ENCODE peak calls at places on chromosome 6, in five cellular contexts. S, A, Q, B and D are unnamed samples.

GRCh38 chr6:125868252-125868651 is 77.5 kb downstream of the NCOA7 start:
- DNase-seq in B (no peak), A (no peak), S (no peak), Q (peak), D (peak)

GRCh38 chr6:24680582-24680981 is 13.7 kb downstream of the ACOT13 start:
- DNase-seq in S (no peak), B (no peak), Q (no peak), A (no peak), D (no peak)

GRCh38 chr6:30814137-30815084 is 69.9 kb upstream of the DDR1 start:
- DNase-seq in S (peak), Q (peak), A (peak), B (no peak), D (peak)

GRCh38 chr6:43764767-43765166 is 5.2 kb upstream of the VEGFA start:
- DNase-seq in B (no peak), Q (no peak), S (no peak), A (no peak), D (no peak)

GRCh38 chr6:41411961-41412360 is 76.6 kb downstream of the NCR2 start:
- DNase-seq in S (no peak), A (no peak), B (no peak), Q (no peak), D (peak)

GRCh38 chr6:111199935-111200822 is 112.9 kb downstream of the SLC16A10 start:
- DNase-seq in Q (no peak), B (no peak), A (no peak), S (no peak), D (no peak)

GRCh38 chr6:33613794-33614166 is 7.3 kb upstream of the ITPR3 start:
- DNase-seq in A (peak), S (peak), B (no peak), Q (peak), D (peak)

GRCh38 chr6:107594736-107595135 is 104.8 kb downstream of the SOBP start:
- DNase-seq in S (no peak), A (no peak), B (no peak), Q (peak), D (no peak)

GRCh38 chr6:30322527-30323501 is 3.9 kb upstream of the TRIM39 start:
- DNase-seq in A (no peak), Q (peak), S (peak), B (no peak), D (peak)

GRCh38 chr6:53855940-53856339 is 61.1 kb downstream of the LRRC1 start:
- DNase-seq in B (no peak), Q (no peak), S (no peak), A (no peak), D (no peak)

GRCh38 chr6:134739299-134740090 is 210.4 kb downstream of the ALDH8A1 start:
- DNase-seq in Q (peak), A (no peak), S (no peak), B (no peak), D (peak)

GRCh38 chr6:43709654-43710303 is 22.2 kb upstream of the MRPS18A start:
- DNase-seq in S (no peak), A (no peak), Q (peak), B (no peak), D (no peak)

GRCh38 chr6:39196648-39197047 is 32.6 kb downstream of the KCNK5 start:
- DNase-seq in A (no peak), S (no peak), B (no peak), Q (no peak), D (no peak)

GRCh38 chr6:110322151-110323003 is 35.8 kb downstream of the METTL24 start:
- DNase-seq in A (no peak), Q (no peak), S (no peak), B (no peak), D (no peak)

GRCh38 chr6:84770521-84770920 is 6.1 kb upstream of the TBX18 start:
- DNase-seq in A (no peak), Q (no peak), S (no peak), B (no peak), D (no peak)

GRCh38 chr6:35493307-35493983 is 3.4 kb downstream of the TEAD3 start:
- DNase-seq in S (no peak), Q (no peak), A (no peak), B (no peak), D (no peak)

GRCh38 chr6:50821431-50822077 is 2.9 kb downstream of the TFAP2B start:
- DNase-seq in S (no peak), B (no peak), Q (no peak), A (no peak), D (peak)

GRCh38 chr6:130903007-130903406 is 75.8 kb downstream of the SMLR1 start:
- DNase-seq in B (no peak), S (no peak), A (no peak), Q (no peak), D (no peak)

GRCh38 chr6:7108196-7108963 is 619 bp downstream of the RREB1 start:
- DNase-seq in A (peak), B (no peak), Q (peak), S (peak), D (peak)

GRCh38 chr6:34736838-34737237 is 20.5 kb upstream of the SNRPC start:
- DNase-seq in Q (no peak), A (no peak), B (no peak), S (no peak), D (no peak)

GRCh38 chr6:106145741-106146227 is 59.6 kb downstream of the PRDM1 start:
- DNase-seq in Q (no peak), A (peak), S (peak), B (no peak), D (peak)

GRCh38 chr6:161038229-161039003 is 46.8 kb downstream of the MAP3K4 start:
- DNase-seq in S (peak), Q (peak), A (no peak), B (no peak), D (peak)

GRCh38 chr6:99269207-99269606 is 80.3 kb downstream of the FAXC start:
- DNase-seq in Q (no peak), S (no peak), A (no peak), B (no peak), D (no peak)